ENCODE peak calls at places on chromosome 9, in nine cellular contexts. One of them, this sample, is unnamed.

GRCh38 chr9:121816449-121816817 is 165.0 kb downstream of the DAB2IP start:
- DNase-seq in H9: no peak
- DNase-seq in brain microvascular endothelial cell: no peak
- DNase-seq in activated B cell treated with CpG ODN at 0.5 μM for 24 hours: no peak
- DNase-seq in AG09319: no peak
- DNase-seq in CD4-positive, alpha-beta T cell: no peak
- DNase-seq in fibroblast of lung: no peak
- DNase-seq in heart left ventricle: no peak
- DNase-seq in bronchial epithelial cell: no peak
- DNase-seq in this sample: no peak

GRCh38 chr9:132008871-132009812 is 70.5 kb downstream of the MED27 start:
- DNase-seq in H9: no peak
- DNase-seq in brain microvascular endothelial cell: no peak
- DNase-seq in activated B cell treated with CpG ODN at 0.5 μM for 24 hours: no peak
- DNase-seq in AG09319: no peak
- DNase-seq in CD4-positive, alpha-beta T cell: no peak
- DNase-seq in fibroblast of lung: no peak
- DNase-seq in heart left ventricle: no peak
- DNase-seq in bronchial epithelial cell: peak
- DNase-seq in this sample: peak

GRCh38 chr9:33187519-33188218 is 20.5 kb upstream of the B4GALT1 start:
- DNase-seq in H9: no peak
- DNase-seq in brain microvascular endothelial cell: no peak
- DNase-seq in activated B cell treated with CpG ODN at 0.5 μM for 24 hours: no peak
- DNase-seq in AG09319: no peak
- DNase-seq in CD4-positive, alpha-beta T cell: no peak
- DNase-seq in fibroblast of lung: peak
- DNase-seq in heart left ventricle: peak
- DNase-seq in bronchial epithelial cell: no peak
- DNase-seq in this sample: no peak

GRCh38 chr9:4666042-4666699 is at the start of gene SPATA6L:
- DNase-seq in H9: peak
- DNase-seq in brain microvascular endothelial cell: no peak
- DNase-seq in activated B cell treated with CpG ODN at 0.5 μM for 24 hours: peak
- DNase-seq in AG09319: no peak
- DNase-seq in CD4-positive, alpha-beta T cell: peak
- DNase-seq in fibroblast of lung: peak
- DNase-seq in heart left ventricle: peak
- DNase-seq in bronchial epithelial cell: peak
- DNase-seq in this sample: peak

GRCh38 chr9:104868687-104869404 is 59.1 kb downstream of the ABCA1 start:
- DNase-seq in H9: peak
- DNase-seq in brain microvascular endothelial cell: peak
- DNase-seq in activated B cell treated with CpG ODN at 0.5 μM for 24 hours: peak
- DNase-seq in AG09319: peak
- DNase-seq in CD4-positive, alpha-beta T cell: no peak
- DNase-seq in fibroblast of lung: peak
- DNase-seq in heart left ventricle: peak
- DNase-seq in bronchial epithelial cell: peak
- DNase-seq in this sample: peak

GRCh38 chr9:34158362-34158869 is 20.4 kb upstream of the UBAP1 start:
- DNase-seq in H9: no peak
- DNase-seq in brain microvascular endothelial cell: peak
- DNase-seq in activated B cell treated with CpG ODN at 0.5 μM for 24 hours: no peak
- DNase-seq in AG09319: no peak
- DNase-seq in CD4-positive, alpha-beta T cell: no peak
- DNase-seq in fibroblast of lung: peak
- DNase-seq in heart left ventricle: no peak
- DNase-seq in bronchial epithelial cell: peak
- DNase-seq in this sample: peak

GRCh38 chr9:35908484-35909125 is 685 bp upstream of the SPAAR start:
- DNase-seq in H9: no peak
- DNase-seq in brain microvascular endothelial cell: no peak
- DNase-seq in activated B cell treated with CpG ODN at 0.5 μM for 24 hours: no peak
- DNase-seq in AG09319: no peak
- DNase-seq in CD4-positive, alpha-beta T cell: no peak
- DNase-seq in fibroblast of lung: no peak
- DNase-seq in heart left ventricle: peak
- DNase-seq in bronchial epithelial cell: no peak
- DNase-seq in this sample: no peak

GRCh38 chr9:93247099-93247865 is 63.3 kb downstream of the WNK2 start:
- DNase-seq in H9: no peak
- DNase-seq in brain microvascular endothelial cell: no peak
- DNase-seq in activated B cell treated with CpG ODN at 0.5 μM for 24 hours: no peak
- DNase-seq in AG09319: no peak
- DNase-seq in CD4-positive, alpha-beta T cell: no peak
- DNase-seq in fibroblast of lung: no peak
- DNase-seq in heart left ventricle: no peak
- DNase-seq in bronchial epithelial cell: no peak
- DNase-seq in this sample: no peak

GRCh38 chr9:127130661-127131538 is 8.5 kb upstream of the ANGPTL2 start:
- DNase-seq in H9: no peak
- DNase-seq in brain microvascular endothelial cell: peak
- DNase-seq in activated B cell treated with CpG ODN at 0.5 μM for 24 hours: no peak
- DNase-seq in AG09319: peak
- DNase-seq in CD4-positive, alpha-beta T cell: peak
- DNase-seq in fibroblast of lung: peak
- DNase-seq in heart left ventricle: peak
- DNase-seq in bronchial epithelial cell: peak
- DNase-seq in this sample: peak

GRCh38 chr9:107338911-107339659 is 56.0 kb downstream of the RAD23B start:
- DNase-seq in H9: no peak
- DNase-seq in brain microvascular endothelial cell: no peak
- DNase-seq in activated B cell treated with CpG ODN at 0.5 μM for 24 hours: no peak
- DNase-seq in AG09319: no peak
- DNase-seq in CD4-positive, alpha-beta T cell: no peak
- DNase-seq in fibroblast of lung: no peak
- DNase-seq in heart left ventricle: no peak
- DNase-seq in bronchial epithelial cell: no peak
- DNase-seq in this sample: no peak

GRCh38 chr9:16303506-16303905 is 567.0 kb downstream of the BNC2 start:
- DNase-seq in H9: peak
- DNase-seq in brain microvascular endothelial cell: no peak
- DNase-seq in activated B cell treated with CpG ODN at 0.5 μM for 24 hours: no peak
- DNase-seq in AG09319: no peak
- DNase-seq in CD4-positive, alpha-beta T cell: no peak
- DNase-seq in fibroblast of lung: no peak
- DNase-seq in heart left ventricle: no peak
- DNase-seq in bronchial epithelial cell: no peak
- DNase-seq in this sample: no peak

GRCh38 chr9:89494199-89494598 is 3.7 kb downstream of the SEMA4D start:
- DNase-seq in H9: no peak
- DNase-seq in brain microvascular endothelial cell: no peak
- DNase-seq in activated B cell treated with CpG ODN at 0.5 μM for 24 hours: no peak
- DNase-seq in AG09319: no peak
- DNase-seq in CD4-positive, alpha-beta T cell: no peak
- DNase-seq in fibroblast of lung: no peak
- DNase-seq in heart left ventricle: no peak
- DNase-seq in bronchial epithelial cell: no peak
- DNase-seq in this sample: no peak

GRCh38 chr9:35746583-35746982 is 2.4 kb downstream of the GBA2 start:
- DNase-seq in H9: no peak
- DNase-seq in brain microvascular endothelial cell: no peak
- DNase-seq in activated B cell treated with CpG ODN at 0.5 μM for 24 hours: no peak
- DNase-seq in AG09319: no peak
- DNase-seq in CD4-positive, alpha-beta T cell: no peak
- DNase-seq in fibroblast of lung: no peak
- DNase-seq in heart left ventricle: no peak
- DNase-seq in bronchial epithelial cell: peak
- DNase-seq in this sample: no peak

GRCh38 chr9:87824216-87824875 is 58.3 kb upstream of the SPATA31E1 start:
- DNase-seq in H9: peak
- DNase-seq in brain microvascular endothelial cell: no peak
- DNase-seq in activated B cell treated with CpG ODN at 0.5 μM for 24 hours: no peak
- DNase-seq in AG09319: no peak
- DNase-seq in CD4-positive, alpha-beta T cell: no peak
- DNase-seq in fibroblast of lung: no peak
- DNase-seq in heart left ventricle: no peak
- DNase-seq in bronchial epithelial cell: no peak
- DNase-seq in this sample: no peak

GRCh38 chr9:109455861-109456260 is 42.2 kb downstream of the PTPN3 start:
- DNase-seq in H9: peak
- DNase-seq in brain microvascular endothelial cell: no peak
- DNase-seq in activated B cell treated with CpG ODN at 0.5 μM for 24 hours: no peak
- DNase-seq in AG09319: no peak
- DNase-seq in CD4-positive, alpha-beta T cell: no peak
- DNase-seq in fibroblast of lung: no peak
- DNase-seq in heart left ventricle: no peak
- DNase-seq in bronchial epithelial cell: no peak
- DNase-seq in this sample: no peak

GRCh38 chr9:13351768-13352386 is 72.4 kb upstream of the MPDZ start:
- DNase-seq in H9: no peak
- DNase-seq in brain microvascular endothelial cell: peak
- DNase-seq in activated B cell treated with CpG ODN at 0.5 μM for 24 hours: no peak
- DNase-seq in AG09319: no peak
- DNase-seq in CD4-positive, alpha-beta T cell: no peak
- DNase-seq in fibroblast of lung: peak
- DNase-seq in heart left ventricle: no peak
- DNase-seq in bronchial epithelial cell: peak
- DNase-seq in this sample: peak

GRCh38 chr9:27151693-27152397 is 42.8 kb downstream of the TEK start:
- DNase-seq in H9: no peak
- DNase-seq in brain microvascular endothelial cell: peak
- DNase-seq in activated B cell treated with CpG ODN at 0.5 μM for 24 hours: no peak
- DNase-seq in AG09319: no peak
- DNase-seq in CD4-positive, alpha-beta T cell: no peak
- DNase-seq in fibroblast of lung: peak
- DNase-seq in heart left ventricle: no peak
- DNase-seq in bronchial epithelial cell: peak
- DNase-seq in this sample: peak

GRCh38 chr9:21367957-21368356 is at the start of gene IFNA13:
- DNase-seq in H9: no peak
- DNase-seq in brain microvascular endothelial cell: no peak
- DNase-seq in activated B cell treated with CpG ODN at 0.5 μM for 24 hours: no peak
- DNase-seq in AG09319: no peak
- DNase-seq in CD4-positive, alpha-beta T cell: no peak
- DNase-seq in fibroblast of lung: no peak
- DNase-seq in heart left ventricle: no peak
- DNase-seq in bronchial epithelial cell: no peak
- DNase-seq in this sample: no peak

GRCh38 chr9:33718987-33719386 is 76.4 kb upstream of the PRSS3 start:
- DNase-seq in H9: no peak
- DNase-seq in brain microvascular endothelial cell: peak
- DNase-seq in activated B cell treated with CpG ODN at 0.5 μM for 24 hours: no peak
- DNase-seq in AG09319: no peak
- DNase-seq in CD4-positive, alpha-beta T cell: no peak
- DNase-seq in fibroblast of lung: no peak
- DNase-seq in heart left ventricle: peak
- DNase-seq in bronchial epithelial cell: peak
- DNase-seq in this sample: no peak

GRCh38 chr9:36922548-36922947 is 111.5 kb downstream of the PAX5 start:
- DNase-seq in H9: no peak
- DNase-seq in brain microvascular endothelial cell: peak
- DNase-seq in activated B cell treated with CpG ODN at 0.5 μM for 24 hours: no peak
- DNase-seq in AG09319: no peak
- DNase-seq in CD4-positive, alpha-beta T cell: no peak
- DNase-seq in fibroblast of lung: no peak
- DNase-seq in heart left ventricle: no peak
- DNase-seq in bronchial epithelial cell: peak
- DNase-seq in this sample: peak

DNA sequence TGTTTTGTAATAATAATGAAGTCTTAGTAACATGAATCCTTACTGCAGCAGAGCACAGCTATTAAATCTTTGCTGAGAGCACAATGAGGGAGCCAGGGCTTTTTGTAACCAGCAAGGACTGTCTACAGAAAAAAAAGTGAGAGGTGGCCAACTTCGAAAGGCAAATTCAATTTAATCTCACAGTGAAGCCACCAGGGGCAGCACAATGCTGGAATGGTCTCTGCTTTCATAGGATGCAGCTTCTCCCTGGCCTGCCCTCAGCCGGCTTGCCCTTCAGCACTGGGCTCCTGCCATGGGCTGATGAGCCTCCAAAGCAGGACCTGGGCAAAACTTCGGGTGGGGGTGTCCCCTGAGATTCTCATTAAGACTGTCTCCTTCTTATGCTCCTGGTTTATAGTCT is 134.3 kb downstream of the GNAQ start:
- DNase-seq in H9: peak
- DNase-seq in brain microvascular endothelial cell: peak
- DNase-seq in activated B cell treated with CpG ODN at 0.5 μM for 24 hours: no peak
- DNase-seq in AG09319: no peak
- DNase-seq in CD4-positive, alpha-beta T cell: no peak
- DNase-seq in fibroblast of lung: peak
- DNase-seq in heart left ventricle: no peak
- DNase-seq in bronchial epithelial cell: no peak
- DNase-seq in this sample: no peak
- TF ChIP-seq CTCF in H9: peak
- TF ChIP-seq CTCF in brain microvascular endothelial cell: peak
- TF ChIP-seq CTCF in activated B cell treated with CpG ODN at 0.5 μM for 24 hours: no peak
- TF ChIP-seq CTCF in AG09319: peak
- TF ChIP-seq CTCF in CD4-positive, alpha-beta T cell: no peak
- TF ChIP-seq CTCF in fibroblast of lung: peak
- TF ChIP-seq CTCF in heart left ventricle: no peak
- TF ChIP-seq CTCF in bronchial epithelial cell: peak
- TF ChIP-seq CTCF in this sample: no peak

DNA sequence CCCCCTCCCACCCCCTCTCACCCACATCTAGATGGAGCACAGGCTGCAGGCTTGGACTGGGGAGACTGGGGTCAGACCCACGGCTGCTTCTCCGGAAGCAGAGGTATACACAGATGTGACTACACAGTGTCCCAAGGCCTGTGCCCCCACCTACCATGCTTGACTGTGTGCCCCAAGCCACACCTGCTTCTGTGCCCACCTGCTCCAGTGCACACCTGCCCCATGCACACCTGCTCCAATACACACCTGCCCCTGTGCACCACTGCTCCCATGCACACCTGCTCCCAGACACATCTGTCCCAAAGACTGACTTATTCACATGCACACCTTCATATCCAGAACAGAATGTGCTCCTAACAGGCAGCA is 5.5 kb upstream of the COL5A1 start:
- DNase-seq in H9: no peak
- DNase-seq in brain microvascular endothelial cell: no peak
- DNase-seq in activated B cell treated with CpG ODN at 0.5 μM for 24 hours: no peak
- DNase-seq in AG09319: no peak
- DNase-seq in CD4-positive, alpha-beta T cell: no peak
- DNase-seq in fibroblast of lung: no peak
- DNase-seq in heart left ventricle: peak
- DNase-seq in bronchial epithelial cell: no peak
- DNase-seq in this sample: no peak
- TF ChIP-seq CTCF in H9: no peak
- TF ChIP-seq CTCF in brain microvascular endothelial cell: no peak
- TF ChIP-seq CTCF in activated B cell treated with CpG ODN at 0.5 μM for 24 hours: no peak
- TF ChIP-seq CTCF in AG09319: no peak
- TF ChIP-seq CTCF in CD4-positive, alpha-beta T cell: no peak
- TF ChIP-seq CTCF in fibroblast of lung: no peak
- TF ChIP-seq CTCF in heart left ventricle: no peak
- TF ChIP-seq CTCF in bronchial epithelial cell: no peak
- TF ChIP-seq CTCF in this sample: no peak

GRCh38 chr9:133188006-133188842 is 20.8 kb downstream of the OBP2B start:
- DNase-seq in H9: peak
- DNase-seq in brain microvascular endothelial cell: no peak
- DNase-seq in activated B cell treated with CpG ODN at 0.5 μM for 24 hours: no peak
- DNase-seq in AG09319: no peak
- DNase-seq in CD4-positive, alpha-beta T cell: no peak
- DNase-seq in fibroblast of lung: no peak
- DNase-seq in heart left ventricle: no peak
- DNase-seq in bronchial epithelial cell: peak
- DNase-seq in this sample: peak
- TF ChIP-seq CTCF in H9: peak
- TF ChIP-seq CTCF in brain microvascular endothelial cell: peak
- TF ChIP-seq CTCF in activated B cell treated with CpG ODN at 0.5 μM for 24 hours: no peak
- TF ChIP-seq CTCF in AG09319: no peak
- TF ChIP-seq CTCF in CD4-positive, alpha-beta T cell: no peak
- TF ChIP-seq CTCF in fibroblast of lung: no peak
- TF ChIP-seq CTCF in heart left ventricle: peak
- TF ChIP-seq CTCF in bronchial epithelial cell: peak
- TF ChIP-seq CTCF in this sample: no peak

GRCh38 chr9:114141553-114142548 is 13.5 kb upstream of the COL27A1 start:
- DNase-seq in H9: no peak
- DNase-seq in brain microvascular endothelial cell: no peak
- DNase-seq in activated B cell treated with CpG ODN at 0.5 μM for 24 hours: no peak
- DNase-seq in AG09319: peak
- DNase-seq in CD4-positive, alpha-beta T cell: no peak
- DNase-seq in fibroblast of lung: peak
- DNase-seq in heart left ventricle: peak
- DNase-seq in bronchial epithelial cell: peak
- DNase-seq in this sample: no peak
- TF ChIP-seq CTCF in H9: no peak
- TF ChIP-seq CTCF in brain microvascular endothelial cell: no peak
- TF ChIP-seq CTCF in activated B cell treated with CpG ODN at 0.5 μM for 24 hours: no peak
- TF ChIP-seq CTCF in AG09319: no peak
- TF ChIP-seq CTCF in CD4-positive, alpha-beta T cell: no peak
- TF ChIP-seq CTCF in fibroblast of lung: no peak
- TF ChIP-seq CTCF in heart left ventricle: no peak
- TF ChIP-seq CTCF in bronchial epithelial cell: no peak
- TF ChIP-seq CTCF in this sample: no peak

This sample was measured in MCF 10A.